ENCODE peak calls at places on chromosomes 16 and 17, in six cellular contexts. D is colonic mucosa, N is adrenal gland, J is PC-3, A is A673, E is GM23248. U is an unnamed sample.

GRCh38 chr17:20207295-20207985 is 198.3 kb downstream of the SPECC1 start:
- DNase-seq in D (no peak), N (no peak), J (no peak), A (no peak), E (no peak), U (no peak)

GRCh38 chr16:49600541-49600940 is 226.9 kb downstream of the C16orf78 start:
- DNase-seq in D (no peak), N (no peak), J (no peak), A (no peak), E (no peak), U (no peak)

GRCh38 chr16:19898924-19899604 is 14.4 kb upstream of the GPRC5B start:
- DNase-seq in D (peak; percentile 55), N (peak; percentile 24), J (peak; percentile 69), A (peak; percentile 64), E (peak; percentile 64), U (peak; percentile 34)

GRCh38 chr17:50072925-50073324 is 17.0 kb downstream of the ITGA3 start:
- DNase-seq in D (no peak), N (peak; percentile 55), J (no peak), A (no peak), E (no peak), U (no peak)

GRCh38 chr16:73321942-73322341 is 274.0 kb upstream of the ZFHX3 start:
- DNase-seq in D (no peak), N (no peak), J (no peak), A (no peak), E (no peak), U (no peak)

GRCh38 chr17:35345445-35345925 is 27.9 kb downstream of the SLFN11 start:
- DNase-seq in D (no peak), N (no peak), J (no peak), A (no peak), E (no peak), U (no peak)

GRCh38 chr16:68287276-68288251 is 23.2 kb downstream of the SLC7A6OS start:
- DNase-seq in D (no peak), N (peak; percentile 94), J (peak; percentile 76), A (no peak), E (peak; percentile 98), U (peak; percentile 89)

GRCh38 chr17:13544292-13544691 is 57.4 kb downstream of the HS3ST3A1 start:
- DNase-seq in D (no peak), N (peak; percentile 79), J (peak; percentile 87), A (no peak), E (peak; percentile 98), U (peak; percentile 86)

GRCh38 chr16:35149550-35149949 is 1690.1 kb downstream of the TP53TG3F start:
- DNase-seq in D (no peak), N (no peak), J (no peak), A (no peak), E (no peak), U (no peak)
- H3K9me3 ChIP-seq in D (no peaks in the 10 kb centered on the region), N (no peaks in the 10 kb centered on the region), J (no peaks in the 10 kb centered on the region), A (peaks cover 53% of the 10 kb centered on the region), E (no peaks in the 10 kb centered on the region), U (no peaks in the 10 kb centered on the region)

GRCh38 chr16:87492721-87493554 is at the start of gene ZCCHC14:
- DNase-seq in D (peak; percentile 100), N (peak; percentile 99), J (peak; percentile 93), A (peak; percentile 99), E (peak; percentile 99), U (peak; percentile 98)
- H3K4me3 ChIP-seq in D (peak within 1 kb of the TSS; percentile 42), N (no peak within 1 kb of the TSS), J (peak within 1 kb of the TSS; percentile 73), A (peak within 1 kb of the TSS; percentile 54), E (peak within 1 kb of the TSS; percentile 82), U (peak within 1 kb of the TSS; percentile 49)

DNA sequence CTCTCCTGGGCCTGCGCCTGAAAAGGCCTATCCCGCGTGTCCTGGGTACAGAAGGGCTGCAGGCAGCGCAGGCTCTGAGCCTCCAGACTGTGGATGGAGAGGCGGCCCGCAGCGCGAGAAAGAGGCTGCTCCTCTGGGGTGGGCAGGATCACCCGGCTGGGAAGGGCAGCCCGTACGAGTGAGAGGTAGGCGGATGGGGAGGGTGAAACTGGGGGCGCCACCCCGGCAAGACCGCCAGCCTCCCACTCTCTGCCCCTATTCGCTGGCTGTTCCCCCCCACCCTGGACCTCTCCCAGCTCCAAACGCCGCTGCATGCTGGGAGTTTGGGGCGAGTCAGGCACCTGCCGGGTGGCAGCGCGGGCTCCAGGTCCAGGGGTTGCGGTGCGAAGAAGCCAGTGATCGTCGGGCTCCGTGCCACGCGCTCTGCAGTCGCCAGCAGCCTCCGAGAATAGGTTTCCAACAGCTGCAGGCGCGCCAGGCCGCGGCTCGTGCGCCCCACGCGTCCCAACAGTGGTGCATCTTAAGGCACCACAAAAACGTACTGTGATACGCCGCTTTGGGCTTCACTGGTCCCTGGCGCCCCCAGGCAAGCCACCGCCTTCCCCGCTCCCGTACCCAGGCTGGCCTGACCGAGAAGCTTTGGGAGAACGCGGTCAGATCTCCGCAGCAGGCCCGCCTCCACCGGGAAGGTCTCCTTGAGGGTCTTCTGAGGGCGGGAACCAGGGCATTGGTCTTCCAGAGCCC is 1.1 kb downstream of the NOXO1 start:
- DNase-seq in D (peak; percentile 60), N (no peak), J (no peak), A (no peak), E (peak; percentile 39), U (no peak)
- H3K27me3 ChIP-seq in D (peaks cover 8% of the 10 kb centered on the region), N (peaks cover 26% of the 10 kb centered on the region), J (no peaks in the 10 kb centered on the region), A (no peaks in the 10 kb centered on the region), E (peaks cover 21% of the 10 kb centered on the region), U (peaks cover 21% of the 10 kb centered on the region)

GRCh38 chr16:22023505-22023904 is 15.6 kb downstream of the MOSMO start:
- DNase-seq in D (no peak), N (peak; percentile 41), J (no peak), A (no peak), E (no peak), U (no peak)
- H3K9me3 ChIP-seq in D (no peaks in the 10 kb centered on the region), N (no peaks in the 10 kb centered on the region), J (no peaks in the 10 kb centered on the region), A (no peaks in the 10 kb centered on the region), E (no peaks in the 10 kb centered on the region), U (no peaks in the 10 kb centered on the region)